ENCODE peak calls at places on chromosomes 5 and 9, in seven cellular contexts. U is BE2C; L is HCT116; O is AG04449; G is GM03348; P is NCI-H774; V is stimulated activated CD4-positive, alpha-beta T cell treated with anti-CD3 and anti-CD28 coated beads, Interleukin-1b, Interleukin-23, amount 100 ng/mL, for 24 hours. I is an unnamed sample.
A peak's percentile ranks its signal among the peaks of the same experiment; 100 is the strongest.

GRCh38 chr5:93899026-93899600 is 157.7 kb upstream of the POU5F2 start:
- DNase-seq in O (no peak), P (no peak), G (no peak), L (no peak), U (no peak), V (no peak), I (no peak)

GRCh38 chr5:24598926-24599325 is 45.9 kb downstream of the CDH10 start:
- DNase-seq in L (no peak), G (no peak), V (no peak), O (no peak), P (no peak), U (no peak), I (no peak)

GRCh38 chr5:34475249-34475966 is 180.7 kb upstream of the RAI14 start:
- DNase-seq in O (no peak), L (no peak), V (no peak), U (no peak), P (no peak), G (no peak), I (no peak)

GRCh38 chr5:16178745-16179372 is 732 bp downstream of the MARCHF11 start:
- DNase-seq in P (peak; percentile 70), G (peak; percentile 82), O (no peak), L (no peak), U (peak; percentile 72), V (peak; percentile 1), I (peak; percentile 85)

GRCh38 chr5:161078793-161079192 is 226.8 kb upstream of the ATP10B start:
- DNase-seq in V (no peak), L (no peak), P (no peak), G (no peak), U (no peak), O (no peak), I (no peak)

GRCh38 chr9:101437806-101438232 is 2.2 kb upstream of the ALDOB start:
- DNase-seq in O (no peak), G (no peak), V (no peak), P (no peak), L (no peak), U (no peak), I (peak; percentile 68)

GRCh38 chr5:16411741-16412455 is 53.7 kb downstream of the ZNF622 start:
- DNase-seq in L (no peak), U (no peak), V (no peak), O (peak; percentile 10), G (peak; percentile 80), P (no peak), I (no peak)

GRCh38 chr5:80153586-80154126 is 102.2 kb downstream of the SERINC5 start:
- DNase-seq in U (no peak), G (no peak), O (no peak), P (no peak), V (no peak), L (no peak), I (no peak)

GRCh38 chr9:114206221-114206760 is 51.0 kb downstream of the COL27A1 start:
- DNase-seq in U (no peak), L (no peak), O (no peak), G (no peak), V (no peak), P (no peak), I (no peak)

GRCh38 chr5:135203593-135204036 is 169.6 kb upstream of the PITX1 start:
- DNase-seq in P (no peak), V (no peak), L (no peak), O (no peak), U (no peak), G (no peak), I (no peak)

GRCh38 chr5:59038169-59039002 is 455.5 kb downstream of the RAB3C start:
- DNase-seq in L (no peak), V (peak; percentile 14), U (peak; percentile 47), P (no peak), G (no peak), O (no peak), I (no peak)

GRCh38 chr5:150068472-150068871 is 17.9 kb downstream of the CSF1R start:
- DNase-seq in U (no peak), L (no peak), G (no peak), V (no peak), P (no peak), O (no peak), I (no peak)

GRCh38 chr5:54792611-54793404 is 192.6 kb downstream of the ESM1 start:
- DNase-seq in U (no peak), P (no peak), O (no peak), G (peak; percentile 8), L (no peak), V (no peak), I (no peak)

I was measured in Right ventricle myocardium superior.